ENCODE peak calls at places on chromosomes 11 and 22, in ten cellular contexts. C, D, K, B, W, J, V, Z, X and R are unnamed samples.

GRCh38 chr11:113279591-113279990 is 34.8 kb upstream of the TTC12 start:
- DNase-seq in K (no peak), X (no peak), B (no peak), V (no peak), W (no peak), J (no peak), D (no peak), C (no peak), Z (no peak), R (no peak)

GRCh38 chr11:36532908-36533601 is 23.0 kb upstream of the TRAF6 start:
- DNase-seq in B (no peak), V (no peak), K (no peak), Z (no peak), J (no peak), W (no peak), X (no peak), C (no peak), D (no peak), R (no peak)

GRCh38 chr11:83573097-83573496 is 286.9 kb upstream of the CCDC90B start:
- DNase-seq in D (no peak), K (peak; percentile 52), C (no peak), W (peak; percentile 78), J (no peak), B (no peak), V (no peak), Z (peak; percentile 77), X (no peak), R (no peak)

GRCh38 chr22:48898524-48899377 is 928.9 kb downstream of the BRD1 start:
- DNase-seq in D (no peak), B (no peak), Z (no peak), K (no peak), J (no peak), X (no peak), V (no peak), C (peak; percentile 39), W (no peak), R (no peak)

GRCh38 chr22:37604875-37605274 is 3.8 kb upstream of the GGA1 start:
- DNase-seq in J (no peak), D (no peak), B (no peak), Z (no peak), V (no peak), K (no peak), C (peak; percentile 85), W (no peak), X (no peak), R (no peak)

GRCh38 chr11:61162092-61162935 is 1.1 kb upstream of the VPS37C start:
- DNase-seq in Z (peak; percentile 44), J (peak; percentile 62), V (no peak), D (no peak), C (no peak), B (no peak), X (no peak), W (peak; percentile 39), K (peak; percentile 67), R (peak; percentile 65)

GRCh38 chr11:93655581-93656255 is 5.8 kb upstream of the CEP295 start:
- DNase-seq in B (no peak), C (no peak), V (no peak), K (peak; percentile 35), X (no peak), Z (no peak), J (no peak), W (no peak), D (no peak), R (no peak)

GRCh38 chr11:16154715-16155396 is 201.5 kb downstream of the SOX6 start:
- DNase-seq in W (no peak), Z (no peak), X (no peak), K (peak; percentile 57), J (peak; percentile 79), B (no peak), C (no peak), D (no peak), V (no peak), R (peak; percentile 39)

GRCh38 chr22:47168900-47169800 is 406.7 kb downstream of the TBC1D22A start:
- DNase-seq in D (peak; percentile 45), X (no peak), V (peak; percentile 9), J (peak; percentile 6), B (peak; percentile 35), C (peak; percentile 63), K (peak; percentile 23), W (no peak), Z (peak; percentile 8), R (peak; percentile 15)

GRCh38 chr11:77886401-77886800 is 65.5 kb downstream of the AAMDC start:
- DNase-seq in C (no peak), D (no peak), V (no peak), Z (no peak), B (no peak), K (no peak), J (no peak), X (no peak), W (peak; percentile 14), R (no peak)

GRCh38 chr11:106156290-106156937 is 79.0 kb downstream of the AASDHPPT start:
- DNase-seq in K (peak; percentile 76), X (peak; percentile 70), B (no peak), Z (peak; percentile 83), C (no peak), J (peak; percentile 47), W (peak; percentile 94), D (no peak), V (no peak), R (peak; percentile 75)

GRCh38 chr22:38817196-38817595 is 23.3 kb upstream of the DNAL4 start:
- DNase-seq in K (no peak), X (no peak), J (no peak), V (no peak), Z (no peak), W (no peak), C (no peak), B (no peak), D (no peak), R (no peak)

GRCh38 chr11:57604289-57605010 is 7.0 kb downstream of the SERPING1 start:
- DNase-seq in Z (no peak), K (no peak), W (peak; percentile 18), J (no peak), X (no peak), B (no peak), V (no peak), D (no peak), C (peak; percentile 39), R (peak; percentile 41)

GRCh38 chr22:41919357-41920224 is 4.7 kb upstream of the SHISA8 start:
- DNase-seq in J (no peak), X (no peak), K (no peak), W (no peak), D (no peak), B (peak; percentile 83), Z (peak; percentile 11), V (peak; percentile 64), C (peak; percentile 95), R (peak; percentile 84)

GRCh38 chr11:60169264-60169915 is 13.5 kb downstream of the MS4A6A start:
- DNase-seq in W (no peak), B (no peak), K (peak; percentile 100), D (no peak), J (peak; percentile 39), V (no peak), X (no peak), C (no peak), Z (no peak), R (peak; percentile 33)

DNA sequence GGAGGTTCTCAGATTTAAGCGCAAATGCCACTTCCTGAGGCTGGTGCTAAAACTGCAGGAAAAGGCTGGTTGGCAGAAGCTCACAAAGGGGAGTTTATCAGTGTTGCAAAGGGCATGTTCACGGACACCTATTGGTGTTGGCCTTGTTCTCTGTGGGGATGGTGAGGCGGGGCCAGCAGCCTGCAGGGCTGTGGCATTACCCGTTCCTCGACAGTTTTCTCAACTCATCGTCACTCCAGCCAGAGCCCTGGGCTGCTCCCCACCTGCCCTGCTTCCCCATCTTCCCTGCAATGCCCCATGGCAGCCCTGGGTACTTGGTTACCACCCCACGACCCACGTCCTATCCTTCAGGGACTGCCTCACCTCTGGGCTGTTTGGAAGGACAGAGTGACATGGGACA is 212.8 kb downstream of the CTTN start:
- DNase-seq in B (peak; percentile 19), C (no peak), J (no peak), K (no peak), Z (no peak), V (no peak), X (no peak), W (no peak), D (peak; percentile 41), R (no peak)
- H3K9me3 ChIP-seq in B (peaks cover 8% of the 10 kb centered on the region), C (peaks cover 17% of the 10 kb centered on the region), J (peaks cover 12% of the 10 kb centered on the region), K (no peaks in the 10 kb centered on the region), Z (peaks cover 9% of the 10 kb centered on the region), V (no peaks in the 10 kb centered on the region), X (peaks cover 59% of the 10 kb centered on the region), W (no peaks in the 10 kb centered on the region), D (no peaks in the 10 kb centered on the region), R (no peaks in the 10 kb centered on the region)

GRCh38 chr11:2885017-2885675 is 429 bp downstream of the CDKN1C start:
- DNase-seq in J (peak; percentile 64), K (peak; percentile 66), V (peak; percentile 63), C (peak; percentile 91), Z (peak; percentile 36), D (peak; percentile 88), W (peak; percentile 61), X (no peak), B (peak; percentile 81), R (peak; percentile 43)
- TF ChIP-seq CTCF in J (peak; percentile 28), K (peak; percentile 50), V (peak; percentile 26), C (peak; percentile 50), Z (peak; percentile 50), D (peak; percentile 36), W (peak; percentile 33), X (no peak), B (peak; percentile 52), R (no peak)

DNA sequence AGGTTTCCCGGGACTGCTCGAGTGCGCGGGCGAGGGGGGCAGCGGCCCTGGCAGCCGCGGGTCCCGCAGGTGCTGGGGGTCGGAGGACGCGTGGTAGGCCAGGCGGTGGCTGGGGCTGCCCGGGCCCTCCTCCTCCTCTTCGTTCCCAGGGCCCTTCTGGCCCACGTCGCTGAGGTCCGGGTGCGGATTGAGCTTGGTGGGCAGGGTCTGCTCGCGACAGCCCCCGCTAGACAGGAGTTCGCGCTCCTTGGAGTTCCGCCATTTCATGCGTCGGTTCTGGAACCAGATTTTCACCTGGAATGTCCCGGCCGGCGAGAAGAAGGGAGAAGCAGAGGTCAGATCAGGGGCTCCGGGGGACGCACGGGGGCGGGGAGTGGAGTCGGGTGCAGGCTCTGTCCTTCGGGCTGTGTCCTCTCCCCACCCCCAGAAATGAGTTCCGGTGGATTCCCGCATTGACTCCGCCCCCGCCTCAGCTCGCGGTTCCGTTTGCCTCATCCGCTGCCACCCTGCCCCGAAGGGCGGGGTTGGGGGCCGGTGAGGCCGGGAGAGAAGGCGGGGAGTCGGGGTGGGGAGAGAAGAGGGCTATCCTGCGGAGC is 3.9 kb downstream of the DBX1 start:
- DNase-seq in W (no peak), K (no peak), V (peak; percentile 14), B (no peak), C (peak; percentile 80), Z (no peak), D (no peak), X (no peak), J (no peak), R (no peak)
- H3K4me3 ChIP-seq in W (no peak overlapping the region), K (no peak overlapping the region), V (no peak overlapping the region), B (peak overlapping the region; percentile 15), C (peak overlapping the region; percentile 33), Z (no peak overlapping the region), D (no peak overlapping the region), X (no peak overlapping the region), J (peak overlapping the region; percentile 36), R (no peak overlapping the region)

GRCh38 chr11:114605370-114605769 is 9.8 kb upstream of the NXPE4 start:
- DNase-seq in W (no peak), V (no peak), J (no peak), B (no peak), K (no peak), X (no peak), C (no peak), Z (no peak), D (no peak), R (no peak)
- H3K9me3 ChIP-seq in W (no peaks in the 10 kb centered on the region), V (no peaks in the 10 kb centered on the region), J (no peaks in the 10 kb centered on the region), B (no peaks in the 10 kb centered on the region), K (no peaks in the 10 kb centered on the region), X (no peaks in the 10 kb centered on the region), C (peaks cover 28% of the 10 kb centered on the region), Z (no peaks in the 10 kb centered on the region), D (no peaks in the 10 kb centered on the region), R (no peaks in the 10 kb centered on the region)